ENCODE peak calls at places on chromosomes 4 and X, in six cellular contexts. O is endothelial cell of umbilical vein, V is A549, A is HCT116, T is SK-N-SH, Z is K562. U is an unnamed sample.

GRCh38 chr4:86898562-86898961 is 6.3 kb upstream of the C4orf36 start:
- DNase-seq in O (peak), V (peak), A (no peak), T (no peak), Z (no peak), U (peak)

GRCh38 chr4:142818009-142818408 is 28.1 kb downstream of the INPP4B start:
- DNase-seq in O (no peak), V (no peak), A (peak), T (no peak), Z (no peak), U (no peak)

GRCh38 chr4:15293678-15294077 is 134.2 kb upstream of the C1QTNF7 start:
- DNase-seq in O (no peak), V (no peak), A (no peak), T (no peak), Z (no peak), U (no peak)

GRCh38 chrX:56564921-56565861 is 1.8 kb downstream of the UBQLN2 start:
- DNase-seq in O (no peak), V (peak), A (no peak), T (peak), Z (no peak), U (no peak)

GRCh38 chrX:145405012-145405411 is 157.7 kb downstream of the SPANXN1 start:
- DNase-seq in O (peak), V (peak), A (peak), T (peak), Z (peak), U (peak)

GRCh38 chrX:71871367-71871766 is 39.3 kb upstream of the NHSL2 start:
- DNase-seq in O (no peak), V (no peak), A (no peak), T (no peak), Z (no peak), U (no peak)

GRCh38 chr4:87103691-87104187 is 116.7 kb downstream of the KLHL8 start:
- DNase-seq in O (peak), V (no peak), A (peak), T (no peak), Z (no peak), U (no peak)

GRCh38 chr4:108337923-108338322 is 169.2 kb upstream of the LEF1 start:
- DNase-seq in O (no peak), V (no peak), A (no peak), T (peak), Z (no peak), U (no peak)

GRCh38 chr4:133316874-133317273 is 167.8 kb downstream of the PCDH10 start:
- DNase-seq in O (no peak), V (no peak), A (no peak), T (no peak), Z (no peak), U (no peak)

GRCh38 chr4:74932832-74933561 is at the start of gene PARM1:
- DNase-seq in O (peak), V (peak), A (peak), T (peak), Z (peak), U (peak)

GRCh38 chr4:4671774-4672349 is 130.0 kb upstream of the STX18 start:
- DNase-seq in O (no peak), V (no peak), A (no peak), T (no peak), Z (no peak), U (no peak)

GRCh38 chr4:73674451-73674919 is 54.2 kb upstream of the RASSF6 start:
- DNase-seq in O (no peak), V (no peak), A (no peak), T (no peak), Z (no peak), U (no peak)

GRCh38 chr4:89788243-89789072 is 48.5 kb downstream of the SNCA start:
- DNase-seq in O (peak), V (no peak), A (no peak), T (no peak), Z (no peak), U (no peak)

GRCh38 chr4:145907363-145907762 is 31.3 kb downstream of the ZNF827 start:
- DNase-seq in O (peak), V (no peak), A (no peak), T (no peak), Z (no peak), U (no peak)

GRCh38 chr4:152973614-152974200 is 37.6 kb downstream of the FHDC1 start:
- DNase-seq in O (no peak), V (no peak), A (no peak), T (no peak), Z (no peak), U (no peak)

GRCh38 chr4:82776925-82777542 is 21.6 kb downstream of the SCD5 start:
- DNase-seq in O (no peak), V (no peak), A (no peak), T (no peak), Z (no peak), U (no peak)

GRCh38 chr4:118879409-118879808 is 9.2 kb upstream of the SYNPO2 start:
- DNase-seq in O (no peak), V (no peak), A (no peak), T (no peak), Z (no peak), U (no peak)

GRCh38 chr4:98352940-98353339 is 91.8 kb downstream of the RAP1GDS1 start:
- DNase-seq in O (no peak), V (no peak), A (no peak), T (no peak), Z (no peak), U (no peak)
- H3K4me3 ChIP-seq in O (no peak), V (no peak), A (no peak), T (no peak), Z (no peak), U (no peak)

DNA sequence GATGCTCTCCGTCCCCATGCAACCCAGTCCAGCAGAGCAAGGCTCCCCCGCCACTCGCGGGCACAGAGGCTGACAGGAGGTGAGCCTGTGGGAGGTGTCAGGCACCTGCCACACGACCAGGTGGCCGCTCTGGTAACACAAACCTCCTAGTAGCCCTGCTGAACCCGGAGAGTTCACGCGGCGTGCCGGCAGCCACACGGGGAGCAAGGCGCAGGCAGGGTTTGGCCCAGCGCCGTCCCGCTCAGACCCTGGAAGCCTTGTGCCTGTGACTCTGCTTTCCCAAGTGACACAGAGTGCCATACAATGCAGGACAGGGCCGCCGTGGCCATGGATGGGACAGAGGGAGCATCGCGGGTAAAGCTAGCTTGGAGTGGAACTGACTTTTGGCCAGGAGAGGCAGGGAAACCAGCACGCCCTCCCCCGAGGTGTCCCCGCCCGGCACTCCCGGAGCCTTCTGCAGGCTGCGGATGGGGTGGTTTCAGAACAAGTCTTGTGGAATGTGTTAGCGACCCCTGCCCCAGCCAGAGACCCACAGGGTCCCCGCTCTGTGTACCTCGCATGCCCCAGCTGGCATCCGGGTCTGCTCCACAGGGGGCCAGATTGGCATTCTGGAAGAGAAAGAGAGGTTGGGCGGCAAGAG is 44.7 kb upstream of the AFAP1 start:
- DNase-seq in O (no peak), V (no peak), A (no peak), T (no peak), Z (no peak), U (no peak)
- TF ChIP-seq MAX in O (no peak), V (no peak), A (no peak), T (no peak), Z (no peak), U (no peak)

GRCh38 chr4:156169011-156169410 is 215.3 kb upstream of the CTSO start:
- DNase-seq in O (peak), V (peak), A (peak), T (no peak), Z (no peak), U (peak)
- TF ChIP-seq CTCF in O (peak), V (peak), A (peak), T (peak), Z (no peak), U (peak)

DNA sequence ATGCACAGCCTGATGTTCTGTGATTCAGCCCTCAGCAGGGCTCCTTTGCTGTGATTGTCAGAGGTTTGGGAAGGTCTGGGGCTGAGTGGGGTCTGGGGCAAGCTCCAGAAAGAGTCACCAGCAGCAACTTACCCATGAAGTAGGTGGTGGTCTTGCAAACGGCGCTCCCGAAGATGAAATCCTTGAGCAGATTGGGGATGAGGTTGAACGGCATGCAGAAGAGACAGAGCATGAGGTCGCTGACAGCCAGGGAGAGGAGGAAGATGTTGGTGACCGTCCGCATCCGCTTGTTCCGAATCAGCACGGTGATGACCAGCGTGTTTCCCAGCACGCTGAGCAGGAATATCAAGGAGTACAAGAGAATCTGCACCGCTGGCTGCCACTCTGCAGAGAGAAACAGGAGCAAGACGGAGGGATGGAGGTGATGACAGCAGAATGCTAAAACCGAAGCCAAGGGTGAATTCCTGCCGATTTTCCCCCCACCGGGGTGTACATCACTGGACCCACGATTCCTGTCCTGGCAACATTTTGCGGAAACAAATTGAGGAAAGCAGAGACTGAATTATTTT is 1.1 kb downstream of the CCKAR start:
- DNase-seq in O (no peak), V (no peak), A (no peak), T (no peak), Z (no peak), U (no peak)
- H3K4me3 ChIP-seq in O (no peak), V (no peak), A (no peak), T (no peak), Z (no peak), U (no peak)

DNA sequence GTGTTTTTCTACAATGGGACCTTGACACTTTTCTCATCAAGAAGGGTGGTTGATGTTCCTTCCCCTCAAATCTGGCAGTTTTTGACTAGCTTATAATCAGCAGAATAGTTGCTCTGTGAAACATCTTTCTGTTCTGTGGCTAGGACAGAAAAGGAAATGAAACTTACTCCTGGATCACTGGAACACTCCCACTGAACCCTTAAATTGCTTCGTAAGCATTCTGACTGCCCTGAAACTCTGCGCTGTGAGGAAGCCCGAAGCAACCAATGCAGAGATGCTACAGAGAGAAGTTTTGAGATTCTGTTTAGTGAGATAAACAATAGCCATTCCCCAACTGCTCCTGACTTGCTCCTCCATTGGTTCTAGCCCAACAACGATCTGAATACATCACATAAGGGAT is 602.2 kb downstream of the CENPC start:
- DNase-seq in O (no peak), V (no peak), A (no peak), T (no peak), Z (no peak), U (no peak)
- TF ChIP-seq MAX in O (no peak), V (no peak), A (no peak), T (no peak), Z (no peak), U (no peak)

GRCh38 chr4:1598206-1598605 is 85.9 kb downstream of the FAM53A start:
- DNase-seq in O (no peak), V (no peak), A (no peak), T (no peak), Z (no peak), U (peak)

GRCh38 chr4:1597021-1597931 is 86.8 kb downstream of the FAM53A start:
- DNase-seq in O (no peak), V (no peak), A (no peak), T (no peak), Z (no peak), U (no peak)

GRCh38 chr4:1594871-1595788 is 89.0 kb downstream of the FAM53A start:
- DNase-seq in O (no peak), V (no peak), A (no peak), T (no peak), Z (no peak), U (no peak)

GRCh38 chr4:1595789-1596325 is 88.3 kb downstream of the FAM53A start:
- DNase-seq in O (no peak), V (no peak), A (no peak), T (no peak), Z (no peak), U (no peak)

DNA sequence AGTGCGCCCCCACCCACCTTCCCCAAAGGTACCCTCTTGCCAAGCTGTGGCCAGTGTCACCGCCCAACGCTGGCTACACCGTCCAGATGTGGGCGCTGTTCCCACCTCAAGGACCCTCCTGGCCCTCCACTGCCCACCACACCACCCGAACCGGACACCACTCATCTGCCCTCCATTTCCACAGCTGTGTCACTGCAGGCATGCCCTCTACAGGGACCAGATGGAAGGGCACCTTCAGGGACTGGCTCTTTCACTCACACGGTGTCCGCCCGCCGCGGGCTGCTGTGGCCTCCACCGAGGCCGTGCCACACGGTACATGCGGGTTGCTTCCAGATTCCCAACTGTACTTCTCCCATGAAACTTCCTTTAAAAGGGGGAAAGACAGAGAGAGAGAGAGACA is 87.7 kb downstream of the FAM53A start:
- DNase-seq in O (no peak), V (no peak), A (no peak), T (no peak), Z (no peak), U (no peak)
- TF ChIP-seq CTCF in O (no peak), V (no peak), A (no peak), T (no peak), Z (peak), U (no peak)

DNA sequence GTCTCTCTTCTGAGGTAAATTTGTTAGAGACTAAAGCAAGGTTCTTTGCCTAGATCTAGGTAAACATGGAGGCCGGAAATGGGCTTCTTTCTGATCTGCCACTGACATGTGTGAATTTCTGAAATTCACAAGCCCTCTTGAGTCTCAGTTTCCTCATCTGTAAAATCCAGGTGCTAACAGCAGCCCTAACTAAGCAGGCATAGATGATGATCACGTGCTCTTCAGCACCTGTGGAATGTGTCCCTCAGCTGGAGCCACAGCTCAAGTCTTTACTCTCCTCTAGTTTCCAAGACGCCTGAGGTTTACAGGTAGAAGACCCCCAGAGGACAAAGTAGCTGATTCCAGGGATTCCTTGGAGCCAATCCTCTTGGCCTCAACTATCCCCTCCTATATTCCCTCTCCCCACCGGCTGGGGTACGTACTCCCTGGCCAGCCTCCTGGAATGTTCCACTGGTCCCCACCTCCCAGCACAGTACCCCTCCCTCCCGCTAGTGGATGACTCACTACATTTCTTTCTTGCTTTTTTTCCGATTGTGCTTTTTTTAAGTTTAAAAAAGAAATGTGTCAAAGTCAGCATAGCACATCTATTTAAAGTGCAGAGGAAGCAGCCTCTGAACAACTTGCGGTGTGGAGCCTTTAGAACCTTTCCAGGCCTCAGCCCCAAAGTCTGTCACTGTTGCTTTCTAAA is 98.5 kb downstream of the PHKA2 start:
- DNase-seq in O (peak), V (no peak), A (no peak), T (no peak), Z (no peak), U (no peak)
- H3K4me3 ChIP-seq in O (peak), V (peak), A (peak), T (no peak), Z (no peak), U (peak)

GRCh38 chrX:46260502-46260901 is 284.7 kb downstream of the ZNF674 start:
- DNase-seq in O (no peak), V (no peak), A (no peak), T (no peak), Z (no peak), U (no peak)
- TF ChIP-seq MAX in O (no peak), V (no peak), A (no peak), T (no peak), Z (no peak), U (no peak)

GRCh38 chr4:24914460-24914859 is 1.6 kb upstream of the CCDC149 start:
- DNase-seq in O (no peak), V (no peak), A (no peak), T (no peak), Z (no peak), U (no peak)

GRCh38 chr4:24913099-24913445 is 230 bp upstream of the CCDC149 start:
- DNase-seq in O (no peak), V (peak), A (no peak), T (no peak), Z (no peak), U (no peak)

GRCh38 chr4:24915121-24915922 is 2.5 kb upstream of the CCDC149 start:
- DNase-seq in O (peak), V (no peak), A (no peak), T (no peak), Z (no peak), U (no peak)

GRCh38 chr4:24910504-24910903 is 2.3 kb downstream of the CCDC149 start:
- DNase-seq in O (no peak), V (no peak), A (no peak), T (no peak), Z (no peak), U (no peak)

DNA sequence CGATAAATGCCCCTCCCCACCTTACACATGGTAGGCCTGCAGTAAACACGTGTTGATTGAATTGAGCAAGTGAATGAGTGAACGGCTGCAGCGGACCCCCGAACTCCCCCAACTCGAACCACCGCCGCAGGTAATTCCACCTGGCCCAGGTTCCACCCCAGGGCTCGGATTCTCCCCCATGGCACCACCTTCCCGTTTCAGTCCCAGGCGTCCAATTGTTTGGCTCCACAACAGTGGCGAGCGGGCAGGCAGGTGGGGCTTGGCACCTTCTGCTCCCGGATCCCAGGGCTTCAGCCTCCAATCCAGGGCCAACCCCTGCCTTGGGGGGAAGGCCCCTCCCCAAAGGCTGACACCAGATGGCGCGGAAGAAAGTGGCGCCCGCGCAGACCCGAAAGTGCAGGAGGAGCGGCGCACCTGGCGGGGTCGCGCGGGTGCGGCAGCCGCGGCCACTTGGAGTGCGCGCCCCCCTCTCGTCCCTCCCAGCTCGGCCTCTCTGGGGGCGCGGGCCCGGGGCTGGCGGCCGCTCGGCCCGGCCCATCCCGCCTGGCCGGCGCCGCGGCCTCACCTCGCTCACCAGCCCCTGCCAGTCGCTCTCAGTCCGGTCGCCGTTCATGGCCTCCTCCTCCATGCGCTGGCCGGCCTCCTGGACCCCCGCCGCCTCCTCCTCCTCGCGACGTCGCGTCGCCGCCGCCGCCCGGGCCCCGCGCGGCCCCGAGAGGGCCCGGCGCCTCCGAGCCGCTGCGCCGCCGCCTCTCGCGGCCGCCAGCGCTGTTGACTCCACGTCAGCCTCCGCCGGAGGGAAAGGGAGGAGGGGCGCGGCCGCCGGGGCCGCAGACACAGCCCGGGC is at the start of gene CCDC149:
- DNase-seq in O (peak), V (peak), A (peak), T (peak), Z (peak), U (no peak)
- TF ChIP-seq CTCF in O (no peak), V (peak), A (no peak), T (no peak), Z (no peak), U (no peak)

GRCh38 chrX:39059866-39060265 is 258.6 kb downstream of the MID1IP1 start:
- DNase-seq in O (no peak), V (no peak), A (no peak), T (no peak), Z (no peak), U (no peak)
- H3K4me3 ChIP-seq in O (no peak), V (no peak), A (no peak), T (no peak), Z (no peak), U (no peak)